ENCODE peak calls at places on chromosomes 11 and 22, in four cellular contexts. L is heart right ventricle; K is activated CD4-positive, CD25-positive, alpha-beta regulatory T cell treated with anti-CD3 and anti-CD28 coated beads, Interleukin-2, amount 50 U/mL, for 16 hours; U is AG10803. V is an unnamed sample.

GRCh38 chr22:21632237-21632895 is at the start of gene CCDC116:
- DNase-seq in L (no peak), K (no peak), U (no peak), V (no peak)

GRCh38 chr11:14270690-14271542 is 88.1 kb downstream of the RRAS2 start:
- DNase-seq in L (no peak), K (no peak), U (no peak), V (no peak)

GRCh38 chr11:18457435-18457834 is 1.8 kb downstream of the LDHAL6A start:
- DNase-seq in L (no peak), K (no peak), U (no peak), V (no peak)

GRCh38 chr11:29280452-29280851 is 736.4 kb downstream of the KCNA4 start:
- DNase-seq in L (no peak), K (no peak), U (no peak), V (no peak)

GRCh38 chr11:59184876-59185275 is 12.9 kb downstream of the DTX4 start:
- DNase-seq in L (no peak), K (no peak), U (no peak), V (no peak)

GRCh38 chr11:75996523-75997272 is 181.7 kb downstream of the UVRAG start:
- DNase-seq in L (no peak), K (no peak), U (peak), V (no peak)

GRCh38 chr11:121810291-121810690 is 305.7 kb downstream of the BLID start:
- DNase-seq in L (no peak), K (no peak), U (peak), V (no peak)

GRCh38 chr22:37043214-37043827 is 8.2 kb upstream of the KCTD17 start:
- DNase-seq in L (peak), K (no peak), U (no peak), V (no peak)

GRCh38 chr11:76047231-76047630 is 159.1 kb downstream of the WNT11 start:
- DNase-seq in L (no peak), K (no peak), U (no peak), V (no peak)

GRCh38 chr11:11963842-11964773 is 44.3 kb downstream of the DKK3 start:
- DNase-seq in L (no peak), K (no peak), U (no peak), V (no peak)

GRCh38 chr11:72432347-72433287 is 1.7 kb downstream of the CLPB start:
- DNase-seq in L (no peak), K (no peak), U (no peak), V (no peak)